ENCODE peak calls at places on chromosomes 13 and 19, in seven cellular contexts. One of them, this sample, is unnamed.
A peak's percentile ranks its signal among the peaks of the same experiment; 100 is the strongest.

GRCh38 chr13:33441015-33441414 is 155.5 kb upstream of the STARD13 start:
- DNase-seq in SJSA1: no peak
- DNase-seq in T-helper 17 cell: no peak
- DNase-seq in testis: no peak
- DNase-seq in hypothalamus: no peak
- DNase-seq in Daoy: peak; percentile 18
- DNase-seq in kidney glomerular epithelial cell: peak; percentile 39
- DNase-seq in this sample: peak; percentile 41

GRCh38 chr19:2186071-2186846 is 22.5 kb downstream of the DOT1L start:
- DNase-seq in SJSA1: peak; percentile 86
- DNase-seq in T-helper 17 cell: no peak
- DNase-seq in testis: peak; percentile 75
- DNase-seq in hypothalamus: no peak
- DNase-seq in Daoy: no peak
- DNase-seq in kidney glomerular epithelial cell: peak; percentile 84
- DNase-seq in this sample: no peak

GRCh38 chr13:43057653-43058317 is 34.4 kb downstream of the DNAJC15 start:
- DNase-seq in SJSA1: peak; percentile 83
- DNase-seq in T-helper 17 cell: peak; percentile 50
- DNase-seq in testis: no peak
- DNase-seq in hypothalamus: no peak
- DNase-seq in Daoy: peak; percentile 61
- DNase-seq in kidney glomerular epithelial cell: peak; percentile 58
- DNase-seq in this sample: peak; percentile 90

GRCh38 chr19:57239982-57240310 is 486 bp upstream of the ZNF805 start:
- DNase-seq in SJSA1: no peak
- DNase-seq in T-helper 17 cell: no peak
- DNase-seq in testis: no peak
- DNase-seq in hypothalamus: no peak
- DNase-seq in Daoy: no peak
- DNase-seq in kidney glomerular epithelial cell: no peak
- DNase-seq in this sample: peak; percentile 10

GRCh38 chr19:14177496-14178074 is 28.4 kb downstream of the ADGRL1 start:
- DNase-seq in SJSA1: no peak
- DNase-seq in T-helper 17 cell: no peak
- DNase-seq in testis: no peak
- DNase-seq in hypothalamus: no peak
- DNase-seq in Daoy: no peak
- DNase-seq in kidney glomerular epithelial cell: no peak
- DNase-seq in this sample: no peak

GRCh38 chr19:10915511-10916091 is 12.8 kb downstream of the YIPF2 start:
- DNase-seq in SJSA1: peak; percentile 36
- DNase-seq in T-helper 17 cell: no peak
- DNase-seq in testis: no peak
- DNase-seq in hypothalamus: no peak
- DNase-seq in Daoy: peak; percentile 92
- DNase-seq in kidney glomerular epithelial cell: no peak
- DNase-seq in this sample: peak; percentile 93

GRCh38 chr13:97276862-97277269 is 54.7 kb downstream of the MBNL2 start:
- DNase-seq in SJSA1: no peak
- DNase-seq in T-helper 17 cell: no peak
- DNase-seq in testis: no peak
- DNase-seq in hypothalamus: no peak
- DNase-seq in Daoy: no peak
- DNase-seq in kidney glomerular epithelial cell: no peak
- DNase-seq in this sample: peak; percentile 30

GRCh38 chr13:67143544-67144115 is 86.5 kb downstream of the PCDH9 start:
- DNase-seq in SJSA1: peak; percentile 2
- DNase-seq in T-helper 17 cell: no peak
- DNase-seq in testis: no peak
- DNase-seq in hypothalamus: no peak
- DNase-seq in Daoy: no peak
- DNase-seq in kidney glomerular epithelial cell: no peak
- DNase-seq in this sample: no peak

GRCh38 chr19:42062381-42062780 is 7.6 kb downstream of the GRIK5 start:
- DNase-seq in SJSA1: no peak
- DNase-seq in T-helper 17 cell: no peak
- DNase-seq in testis: no peak
- DNase-seq in hypothalamus: no peak
- DNase-seq in Daoy: no peak
- DNase-seq in kidney glomerular epithelial cell: no peak
- DNase-seq in this sample: no peak

GRCh38 chr19:39737929-39738328 is at the start of gene CLC:
- DNase-seq in SJSA1: no peak
- DNase-seq in T-helper 17 cell: no peak
- DNase-seq in testis: no peak
- DNase-seq in hypothalamus: no peak
- DNase-seq in Daoy: no peak
- DNase-seq in kidney glomerular epithelial cell: no peak
- DNase-seq in this sample: no peak

GRCh38 chr19:56594783-56595547 is at the start of gene ZNF71:
- DNase-seq in SJSA1: peak; percentile 82
- DNase-seq in T-helper 17 cell: peak; percentile 73
- DNase-seq in testis: peak; percentile 92
- DNase-seq in hypothalamus: peak; percentile 60
- DNase-seq in Daoy: peak; percentile 93
- DNase-seq in kidney glomerular epithelial cell: peak; percentile 90
- DNase-seq in this sample: peak; percentile 65

This sample was measured in HT1080.